ENCODE peak calls at places on chromosomes 12 and 14, in six cellular contexts. O, C, E, B, P and X are unnamed samples.

GRCh38 chr12:30847259-30847658 is 79.3 kb upstream of the TSPAN11 start:
- DNase-seq in B (peak), C (peak), E (peak), P (no peak), O (peak), X (no peak)

GRCh38 chr14:68285421-68286179 is 466.0 kb downstream of the RAD51B start:
- DNase-seq in B (no peak), E (no peak), P (no peak), O (no peak), C (no peak), X (no peak)

GRCh38 chr14:92980866-92981265 is 57.9 kb downstream of the CHGA start:
- DNase-seq in B (no peak), C (no peak), E (no peak), P (no peak), O (no peak), X (no peak)

GRCh38 chr14:51328089-51328941 is 88.3 kb downstream of the TMX1 start:
- DNase-seq in B (peak), E (peak), P (no peak), O (peak), C (peak), X (no peak)

GRCh38 chr12:88665051-88665450 is 84.8 kb upstream of the KITLG start:
- DNase-seq in C (no peak), B (no peak), O (no peak), E (no peak), P (no peak), X (no peak)

GRCh38 chr14:36091096-36091495 is 85.4 kb downstream of the PTCSC3 start:
- DNase-seq in O (no peak), B (peak), P (no peak), E (peak), C (peak), X (no peak)

GRCh38 chr12:92030618-92031017 is 115.0 kb downstream of the BTG1 start:
- DNase-seq in O (no peak), E (no peak), C (peak), P (no peak), B (no peak), X (peak)

GRCh38 chr12:110563702-110564470 is 19.2 kb downstream of the PPTC7 start:
- DNase-seq in B (no peak), P (no peak), E (no peak), C (peak), O (no peak), X (no peak)

GRCh38 chr14:80522936-80523335 is 311.6 kb upstream of the DIO2 start:
- DNase-seq in B (no peak), E (no peak), P (no peak), O (no peak), C (peak), X (no peak)

GRCh38 chr12:124829008-124829707 is 34.5 kb downstream of the SCARB1 start:
- DNase-seq in C (no peak), E (peak), P (no peak), B (peak), O (no peak), X (no peak)

GRCh38 chr12:89655851-89656250 is 52.8 kb downstream of the ATP2B1 start:
- DNase-seq in B (no peak), O (no peak), C (no peak), P (no peak), E (no peak), X (no peak)

GRCh38 chr12:117963836-117964235 is 5.0 kb downstream of the KSR2 start:
- DNase-seq in O (no peak), E (no peak), B (no peak), P (no peak), C (no peak), X (no peak)

GRCh38 chr12:80195737-80196136 is 96.4 kb downstream of the OTOGL start:
- DNase-seq in E (no peak), O (no peak), C (no peak), P (no peak), B (no peak), X (no peak)

GRCh38 chr12:16586350-16587109 is 19.4 kb downstream of the LMO3 start:
- DNase-seq in C (no peak), E (no peak), P (no peak), O (no peak), B (no peak), X (no peak)

GRCh38 chr12:10749700-10750384 is 26.7 kb upstream of the YBX3 start:
- DNase-seq in P (peak), O (peak), E (peak), C (peak), B (peak), X (peak)

GRCh38 chr12:1528791-1529190 is 65.6 kb downstream of the FBXL14 start:
- DNase-seq in E (no peak), P (no peak), O (no peak), C (no peak), B (no peak), X (no peak)

GRCh38 chr14:56555921-56556570 is 23.6 kb upstream of the TMEM260 start:
- DNase-seq in O (peak), E (no peak), C (peak), P (no peak), B (no peak), X (no peak)

GRCh38 chr12:124545508-124546418 is 21.6 kb downstream of the NCOR2 start:
- DNase-seq in O (no peak), E (no peak), B (no peak), C (no peak), P (no peak), X (no peak)

GRCh38 chr12:117134059-117134458 is 34.8 kb upstream of the TESC start:
- DNase-seq in E (no peak), B (peak), C (no peak), O (no peak), P (no peak), X (no peak)

GRCh38 chr12:12502813-12503146 is 59.9 kb downstream of the DUSP16 start:
- DNase-seq in C (no peak), E (no peak), B (no peak), O (no peak), P (no peak), X (no peak)

GRCh38 chr14:93533864-93534263 is 103.1 kb downstream of the UNC79 start:
- DNase-seq in C (no peak), B (no peak), P (no peak), O (no peak), E (no peak), X (no peak)

GRCh38 chr14:60658116-60658515 is 8.8 kb upstream of the SIX1 start:
- DNase-seq in O (no peak), E (no peak), C (no peak), B (peak), P (no peak), X (no peak)